ENCODE peak calls at places on chromosomes 16 and 17, in seven cellular contexts. One of them, this sample, is unnamed.

GRCh38 chr17:31318298-31319190 is 2.9 kb downstream of the EVI2A start:
- DNase-seq in activated CD8-positive, alpha-beta T cell treated with anti-CD3 and anti-CD28 coated beads for 36 hours: peak
- DNase-seq in C1 segment of cervical spinal cord: peak
- DNase-seq in GM10248: no peak
- DNase-seq in HT-29: no peak
- DNase-seq in stimulated activated CD8-positive, alpha-beta memory T cell treated with anti-CD3 and anti-CD28 coated beads, Interleukin-12 subunit alpha, Interleukin-12 subunit beta, amount 100 ng/mL, for 4 hours: peak
- DNase-seq in ascending aorta: no peak
- DNase-seq in this sample: peak

GRCh38 chr17:65956814-65957213 is 235.1 kb downstream of the CEP112 start:
- DNase-seq in activated CD8-positive, alpha-beta T cell treated with anti-CD3 and anti-CD28 coated beads for 36 hours: no peak
- DNase-seq in C1 segment of cervical spinal cord: no peak
- DNase-seq in GM10248: no peak
- DNase-seq in HT-29: no peak
- DNase-seq in stimulated activated CD8-positive, alpha-beta memory T cell treated with anti-CD3 and anti-CD28 coated beads, Interleukin-12 subunit alpha, Interleukin-12 subunit beta, amount 100 ng/mL, for 4 hours: no peak
- DNase-seq in ascending aorta: no peak
- DNase-seq in this sample: no peak

GRCh38 chr16:19540241-19540970 is 15.1 kb upstream of the VPS35L start:
- DNase-seq in activated CD8-positive, alpha-beta T cell treated with anti-CD3 and anti-CD28 coated beads for 36 hours: no peak
- DNase-seq in C1 segment of cervical spinal cord: no peak
- DNase-seq in GM10248: no peak
- DNase-seq in HT-29: no peak
- DNase-seq in stimulated activated CD8-positive, alpha-beta memory T cell treated with anti-CD3 and anti-CD28 coated beads, Interleukin-12 subunit alpha, Interleukin-12 subunit beta, amount 100 ng/mL, for 4 hours: no peak
- DNase-seq in ascending aorta: no peak
- DNase-seq in this sample: no peak

GRCh38 chr16:84986102-84986501 is 25.2 kb downstream of the ZDHHC7 start:
- DNase-seq in activated CD8-positive, alpha-beta T cell treated with anti-CD3 and anti-CD28 coated beads for 36 hours: no peak
- DNase-seq in C1 segment of cervical spinal cord: no peak
- DNase-seq in GM10248: no peak
- DNase-seq in HT-29: no peak
- DNase-seq in stimulated activated CD8-positive, alpha-beta memory T cell treated with anti-CD3 and anti-CD28 coated beads, Interleukin-12 subunit alpha, Interleukin-12 subunit beta, amount 100 ng/mL, for 4 hours: no peak
- DNase-seq in ascending aorta: no peak
- DNase-seq in this sample: no peak

GRCh38 chr16:27723711-27724490 is 174.0 kb downstream of the KATNIP start:
- DNase-seq in activated CD8-positive, alpha-beta T cell treated with anti-CD3 and anti-CD28 coated beads for 36 hours: no peak
- DNase-seq in C1 segment of cervical spinal cord: no peak
- DNase-seq in GM10248: no peak
- DNase-seq in HT-29: no peak
- DNase-seq in stimulated activated CD8-positive, alpha-beta memory T cell treated with anti-CD3 and anti-CD28 coated beads, Interleukin-12 subunit alpha, Interleukin-12 subunit beta, amount 100 ng/mL, for 4 hours: no peak
- DNase-seq in ascending aorta: no peak
- DNase-seq in this sample: no peak

GRCh38 chr16:10485698-10486382 is 94.6 kb downstream of the EMP2 start:
- DNase-seq in activated CD8-positive, alpha-beta T cell treated with anti-CD3 and anti-CD28 coated beads for 36 hours: no peak
- DNase-seq in C1 segment of cervical spinal cord: no peak
- DNase-seq in GM10248: no peak
- DNase-seq in HT-29: no peak
- DNase-seq in stimulated activated CD8-positive, alpha-beta memory T cell treated with anti-CD3 and anti-CD28 coated beads, Interleukin-12 subunit alpha, Interleukin-12 subunit beta, amount 100 ng/mL, for 4 hours: no peak
- DNase-seq in ascending aorta: no peak
- DNase-seq in this sample: no peak

GRCh38 chr17:78935419-78936323 is 10.5 kb upstream of the TIMP2 start:
- DNase-seq in activated CD8-positive, alpha-beta T cell treated with anti-CD3 and anti-CD28 coated beads for 36 hours: no peak
- DNase-seq in C1 segment of cervical spinal cord: no peak
- DNase-seq in GM10248: no peak
- DNase-seq in HT-29: no peak
- DNase-seq in stimulated activated CD8-positive, alpha-beta memory T cell treated with anti-CD3 and anti-CD28 coated beads, Interleukin-12 subunit alpha, Interleukin-12 subunit beta, amount 100 ng/mL, for 4 hours: no peak
- DNase-seq in ascending aorta: peak
- DNase-seq in this sample: no peak

GRCh38 chr17:58321571-58322525 is 6.7 kb downstream of the TSPOAP1 start:
- DNase-seq in activated CD8-positive, alpha-beta T cell treated with anti-CD3 and anti-CD28 coated beads for 36 hours: no peak
- DNase-seq in C1 segment of cervical spinal cord: no peak
- DNase-seq in GM10248: no peak
- DNase-seq in HT-29: no peak
- DNase-seq in stimulated activated CD8-positive, alpha-beta memory T cell treated with anti-CD3 and anti-CD28 coated beads, Interleukin-12 subunit alpha, Interleukin-12 subunit beta, amount 100 ng/mL, for 4 hours: no peak
- DNase-seq in ascending aorta: no peak
- DNase-seq in this sample: no peak

GRCh38 chr17:59623151-59623550 is 3.5 kb downstream of the CLTC start:
- DNase-seq in activated CD8-positive, alpha-beta T cell treated with anti-CD3 and anti-CD28 coated beads for 36 hours: no peak
- DNase-seq in C1 segment of cervical spinal cord: no peak
- DNase-seq in GM10248: no peak
- DNase-seq in HT-29: no peak
- DNase-seq in stimulated activated CD8-positive, alpha-beta memory T cell treated with anti-CD3 and anti-CD28 coated beads, Interleukin-12 subunit alpha, Interleukin-12 subunit beta, amount 100 ng/mL, for 4 hours: no peak
- DNase-seq in ascending aorta: no peak
- DNase-seq in this sample: no peak

GRCh38 chr16:28063611-28064061 is at the start of gene GSG1L:
- DNase-seq in activated CD8-positive, alpha-beta T cell treated with anti-CD3 and anti-CD28 coated beads for 36 hours: no peak
- DNase-seq in C1 segment of cervical spinal cord: no peak
- DNase-seq in GM10248: no peak
- DNase-seq in HT-29: no peak
- DNase-seq in stimulated activated CD8-positive, alpha-beta memory T cell treated with anti-CD3 and anti-CD28 coated beads, Interleukin-12 subunit alpha, Interleukin-12 subunit beta, amount 100 ng/mL, for 4 hours: no peak
- DNase-seq in ascending aorta: no peak
- DNase-seq in this sample: no peak

GRCh38 chr16:20747030-20747816 is 5.6 kb upstream of the THUMPD1 start:
- DNase-seq in activated CD8-positive, alpha-beta T cell treated with anti-CD3 and anti-CD28 coated beads for 36 hours: no peak
- DNase-seq in C1 segment of cervical spinal cord: no peak
- DNase-seq in GM10248: no peak
- DNase-seq in HT-29: no peak
- DNase-seq in stimulated activated CD8-positive, alpha-beta memory T cell treated with anti-CD3 and anti-CD28 coated beads, Interleukin-12 subunit alpha, Interleukin-12 subunit beta, amount 100 ng/mL, for 4 hours: no peak
- DNase-seq in ascending aorta: no peak
- DNase-seq in this sample: no peak

GRCh38 chr17:66227212-66228045 is 1.8 kb downstream of the APOH start:
- DNase-seq in activated CD8-positive, alpha-beta T cell treated with anti-CD3 and anti-CD28 coated beads for 36 hours: no peak
- DNase-seq in C1 segment of cervical spinal cord: no peak
- DNase-seq in GM10248: no peak
- DNase-seq in HT-29: no peak
- DNase-seq in stimulated activated CD8-positive, alpha-beta memory T cell treated with anti-CD3 and anti-CD28 coated beads, Interleukin-12 subunit alpha, Interleukin-12 subunit beta, amount 100 ng/mL, for 4 hours: no peak
- DNase-seq in ascending aorta: no peak
- DNase-seq in this sample: no peak

GRCh38 chr16:30429418-30429677 is 482 bp downstream of the DCTPP1 start:
- DNase-seq in activated CD8-positive, alpha-beta T cell treated with anti-CD3 and anti-CD28 coated beads for 36 hours: no peak
- DNase-seq in C1 segment of cervical spinal cord: no peak
- DNase-seq in GM10248: no peak
- DNase-seq in HT-29: peak
- DNase-seq in stimulated activated CD8-positive, alpha-beta memory T cell treated with anti-CD3 and anti-CD28 coated beads, Interleukin-12 subunit alpha, Interleukin-12 subunit beta, amount 100 ng/mL, for 4 hours: no peak
- DNase-seq in ascending aorta: no peak
- DNase-seq in this sample: no peak

GRCh38 chr17:7173687-7174602 is 5.2 kb downstream of the ASGR1 start:
- DNase-seq in activated CD8-positive, alpha-beta T cell treated with anti-CD3 and anti-CD28 coated beads for 36 hours: peak
- DNase-seq in C1 segment of cervical spinal cord: peak
- DNase-seq in GM10248: peak
- DNase-seq in HT-29: peak
- DNase-seq in stimulated activated CD8-positive, alpha-beta memory T cell treated with anti-CD3 and anti-CD28 coated beads, Interleukin-12 subunit alpha, Interleukin-12 subunit beta, amount 100 ng/mL, for 4 hours: no peak
- DNase-seq in ascending aorta: no peak
- DNase-seq in this sample: no peak

GRCh38 chr16:1337486-1337885 is 4.0 kb downstream of the BAIAP3 start:
- DNase-seq in activated CD8-positive, alpha-beta T cell treated with anti-CD3 and anti-CD28 coated beads for 36 hours: no peak
- DNase-seq in C1 segment of cervical spinal cord: no peak
- DNase-seq in GM10248: no peak
- DNase-seq in HT-29: no peak
- DNase-seq in stimulated activated CD8-positive, alpha-beta memory T cell treated with anti-CD3 and anti-CD28 coated beads, Interleukin-12 subunit alpha, Interleukin-12 subunit beta, amount 100 ng/mL, for 4 hours: no peak
- DNase-seq in ascending aorta: no peak
- DNase-seq in this sample: no peak

GRCh38 chr16:3754304-3754703 is 37.0 kb upstream of the TRAP1 start:
- DNase-seq in activated CD8-positive, alpha-beta T cell treated with anti-CD3 and anti-CD28 coated beads for 36 hours: no peak
- DNase-seq in C1 segment of cervical spinal cord: no peak
- DNase-seq in GM10248: no peak
- DNase-seq in HT-29: no peak
- DNase-seq in stimulated activated CD8-positive, alpha-beta memory T cell treated with anti-CD3 and anti-CD28 coated beads, Interleukin-12 subunit alpha, Interleukin-12 subunit beta, amount 100 ng/mL, for 4 hours: no peak
- DNase-seq in ascending aorta: no peak
- DNase-seq in this sample: no peak

GRCh38 chr17:49972486-49973270 is 3.7 kb downstream of the DLX4 start:
- DNase-seq in activated CD8-positive, alpha-beta T cell treated with anti-CD3 and anti-CD28 coated beads for 36 hours: no peak
- DNase-seq in C1 segment of cervical spinal cord: no peak
- DNase-seq in GM10248: no peak
- DNase-seq in HT-29: no peak
- DNase-seq in stimulated activated CD8-positive, alpha-beta memory T cell treated with anti-CD3 and anti-CD28 coated beads, Interleukin-12 subunit alpha, Interleukin-12 subunit beta, amount 100 ng/mL, for 4 hours: no peak
- DNase-seq in ascending aorta: no peak
- DNase-seq in this sample: no peak

GRCh38 chr17:33520404-33521032 is 227.4 kb upstream of the ASIC2 start:
- DNase-seq in activated CD8-positive, alpha-beta T cell treated with anti-CD3 and anti-CD28 coated beads for 36 hours: peak
- DNase-seq in C1 segment of cervical spinal cord: peak
- DNase-seq in GM10248: peak
- DNase-seq in HT-29: peak
- DNase-seq in stimulated activated CD8-positive, alpha-beta memory T cell treated with anti-CD3 and anti-CD28 coated beads, Interleukin-12 subunit alpha, Interleukin-12 subunit beta, amount 100 ng/mL, for 4 hours: no peak
- DNase-seq in ascending aorta: no peak
- DNase-seq in this sample: no peak

GRCh38 chr16:19861069-19861468 is 23.6 kb downstream of the GPRC5B start:
- DNase-seq in activated CD8-positive, alpha-beta T cell treated with anti-CD3 and anti-CD28 coated beads for 36 hours: no peak
- DNase-seq in C1 segment of cervical spinal cord: no peak
- DNase-seq in GM10248: no peak
- DNase-seq in HT-29: no peak
- DNase-seq in stimulated activated CD8-positive, alpha-beta memory T cell treated with anti-CD3 and anti-CD28 coated beads, Interleukin-12 subunit alpha, Interleukin-12 subunit beta, amount 100 ng/mL, for 4 hours: no peak
- DNase-seq in ascending aorta: no peak
- DNase-seq in this sample: no peak

GRCh38 chr17:74524751-74525725 is 6.2 kb downstream of the CD300LB start:
- DNase-seq in activated CD8-positive, alpha-beta T cell treated with anti-CD3 and anti-CD28 coated beads for 36 hours: no peak
- DNase-seq in C1 segment of cervical spinal cord: no peak
- DNase-seq in GM10248: no peak
- DNase-seq in HT-29: no peak
- DNase-seq in stimulated activated CD8-positive, alpha-beta memory T cell treated with anti-CD3 and anti-CD28 coated beads, Interleukin-12 subunit alpha, Interleukin-12 subunit beta, amount 100 ng/mL, for 4 hours: no peak
- DNase-seq in ascending aorta: no peak
- DNase-seq in this sample: no peak

GRCh38 chr17:60901222-60901621 is 223.6 kb downstream of the BCAS3 start:
- DNase-seq in activated CD8-positive, alpha-beta T cell treated with anti-CD3 and anti-CD28 coated beads for 36 hours: no peak
- DNase-seq in C1 segment of cervical spinal cord: no peak
- DNase-seq in GM10248: no peak
- DNase-seq in HT-29: no peak
- DNase-seq in stimulated activated CD8-positive, alpha-beta memory T cell treated with anti-CD3 and anti-CD28 coated beads, Interleukin-12 subunit alpha, Interleukin-12 subunit beta, amount 100 ng/mL, for 4 hours: no peak
- DNase-seq in ascending aorta: no peak
- DNase-seq in this sample: no peak

GRCh38 chr17:8003594-8004181 is 1.3 kb downstream of the GUCY2D start:
- DNase-seq in activated CD8-positive, alpha-beta T cell treated with anti-CD3 and anti-CD28 coated beads for 36 hours: no peak
- DNase-seq in C1 segment of cervical spinal cord: no peak
- DNase-seq in GM10248: no peak
- DNase-seq in HT-29: no peak
- DNase-seq in stimulated activated CD8-positive, alpha-beta memory T cell treated with anti-CD3 and anti-CD28 coated beads, Interleukin-12 subunit alpha, Interleukin-12 subunit beta, amount 100 ng/mL, for 4 hours: no peak
- DNase-seq in ascending aorta: no peak
- DNase-seq in this sample: no peak

GRCh38 chr17:75078097-75079022 is 9.4 kb upstream of the SLC16A5 start:
- DNase-seq in activated CD8-positive, alpha-beta T cell treated with anti-CD3 and anti-CD28 coated beads for 36 hours: peak
- DNase-seq in C1 segment of cervical spinal cord: no peak
- DNase-seq in GM10248: peak
- DNase-seq in HT-29: peak
- DNase-seq in stimulated activated CD8-positive, alpha-beta memory T cell treated with anti-CD3 and anti-CD28 coated beads, Interleukin-12 subunit alpha, Interleukin-12 subunit beta, amount 100 ng/mL, for 4 hours: no peak
- DNase-seq in ascending aorta: no peak
- DNase-seq in this sample: peak

GRCh38 chr17:77894126-77894956 is 64.2 kb upstream of the TNRC6C start:
- DNase-seq in activated CD8-positive, alpha-beta T cell treated with anti-CD3 and anti-CD28 coated beads for 36 hours: no peak
- DNase-seq in C1 segment of cervical spinal cord: no peak
- DNase-seq in GM10248: no peak
- DNase-seq in HT-29: no peak
- DNase-seq in stimulated activated CD8-positive, alpha-beta memory T cell treated with anti-CD3 and anti-CD28 coated beads, Interleukin-12 subunit alpha, Interleukin-12 subunit beta, amount 100 ng/mL, for 4 hours: no peak
- DNase-seq in ascending aorta: no peak
- DNase-seq in this sample: no peak

GRCh38 chr16:78483124-78483992 is 383.9 kb downstream of the WWOX start:
- DNase-seq in activated CD8-positive, alpha-beta T cell treated with anti-CD3 and anti-CD28 coated beads for 36 hours: no peak
- DNase-seq in C1 segment of cervical spinal cord: no peak
- DNase-seq in GM10248: no peak
- DNase-seq in HT-29: no peak
- DNase-seq in stimulated activated CD8-positive, alpha-beta memory T cell treated with anti-CD3 and anti-CD28 coated beads, Interleukin-12 subunit alpha, Interleukin-12 subunit beta, amount 100 ng/mL, for 4 hours: no peak
- DNase-seq in ascending aorta: no peak
- DNase-seq in this sample: no peak

GRCh38 chr17:47267354-47267828 is 13.8 kb downstream of the ITGB3 start:
- DNase-seq in activated CD8-positive, alpha-beta T cell treated with anti-CD3 and anti-CD28 coated beads for 36 hours: no peak
- DNase-seq in C1 segment of cervical spinal cord: no peak
- DNase-seq in GM10248: no peak
- DNase-seq in HT-29: no peak
- DNase-seq in stimulated activated CD8-positive, alpha-beta memory T cell treated with anti-CD3 and anti-CD28 coated beads, Interleukin-12 subunit alpha, Interleukin-12 subunit beta, amount 100 ng/mL, for 4 hours: no peak
- DNase-seq in ascending aorta: no peak
- DNase-seq in this sample: no peak

GRCh38 chr16:56355786-56356275 is 69.5 kb downstream of the AMFR start:
- DNase-seq in activated CD8-positive, alpha-beta T cell treated with anti-CD3 and anti-CD28 coated beads for 36 hours: no peak
- DNase-seq in C1 segment of cervical spinal cord: no peak
- DNase-seq in GM10248: no peak
- DNase-seq in HT-29: no peak
- DNase-seq in stimulated activated CD8-positive, alpha-beta memory T cell treated with anti-CD3 and anti-CD28 coated beads, Interleukin-12 subunit alpha, Interleukin-12 subunit beta, amount 100 ng/mL, for 4 hours: no peak
- DNase-seq in ascending aorta: no peak
- DNase-seq in this sample: no peak

GRCh38 chr16:1439058-1439698 is 5.2 kb downstream of the CCDC154 start:
- DNase-seq in activated CD8-positive, alpha-beta T cell treated with anti-CD3 and anti-CD28 coated beads for 36 hours: no peak
- DNase-seq in C1 segment of cervical spinal cord: no peak
- DNase-seq in GM10248: no peak
- DNase-seq in HT-29: no peak
- DNase-seq in stimulated activated CD8-positive, alpha-beta memory T cell treated with anti-CD3 and anti-CD28 coated beads, Interleukin-12 subunit alpha, Interleukin-12 subunit beta, amount 100 ng/mL, for 4 hours: no peak
- DNase-seq in ascending aorta: no peak
- DNase-seq in this sample: no peak

GRCh38 chr16:88815227-88815626 is 3.5 kb upstream of the APRT start:
- DNase-seq in activated CD8-positive, alpha-beta T cell treated with anti-CD3 and anti-CD28 coated beads for 36 hours: no peak
- DNase-seq in C1 segment of cervical spinal cord: no peak
- DNase-seq in GM10248: no peak
- DNase-seq in HT-29: no peak
- DNase-seq in stimulated activated CD8-positive, alpha-beta memory T cell treated with anti-CD3 and anti-CD28 coated beads, Interleukin-12 subunit alpha, Interleukin-12 subunit beta, amount 100 ng/mL, for 4 hours: no peak
- DNase-seq in ascending aorta: no peak
- DNase-seq in this sample: no peak

GRCh38 chr17:47693667-47694017 is 319 bp upstream of the TBKBP1 start:
- DNase-seq in activated CD8-positive, alpha-beta T cell treated with anti-CD3 and anti-CD28 coated beads for 36 hours: peak
- DNase-seq in C1 segment of cervical spinal cord: no peak
- DNase-seq in GM10248: peak
- DNase-seq in HT-29: no peak
- DNase-seq in stimulated activated CD8-positive, alpha-beta memory T cell treated with anti-CD3 and anti-CD28 coated beads, Interleukin-12 subunit alpha, Interleukin-12 subunit beta, amount 100 ng/mL, for 4 hours: no peak
- DNase-seq in ascending aorta: no peak
- DNase-seq in this sample: no peak

GRCh38 chr17:1498869-1499268 is 6.4 kb upstream of the MYO1C start:
- DNase-seq in activated CD8-positive, alpha-beta T cell treated with anti-CD3 and anti-CD28 coated beads for 36 hours: no peak
- DNase-seq in C1 segment of cervical spinal cord: no peak
- DNase-seq in GM10248: no peak
- DNase-seq in HT-29: no peak
- DNase-seq in stimulated activated CD8-positive, alpha-beta memory T cell treated with anti-CD3 and anti-CD28 coated beads, Interleukin-12 subunit alpha, Interleukin-12 subunit beta, amount 100 ng/mL, for 4 hours: no peak
- DNase-seq in ascending aorta: no peak
- DNase-seq in this sample: no peak

GRCh38 chr17:10198509-10199249 is at the start of gene GAS7:
- DNase-seq in activated CD8-positive, alpha-beta T cell treated with anti-CD3 and anti-CD28 coated beads for 36 hours: peak
- DNase-seq in C1 segment of cervical spinal cord: no peak
- DNase-seq in GM10248: peak
- DNase-seq in HT-29: no peak
- DNase-seq in stimulated activated CD8-positive, alpha-beta memory T cell treated with anti-CD3 and anti-CD28 coated beads, Interleukin-12 subunit alpha, Interleukin-12 subunit beta, amount 100 ng/mL, for 4 hours: peak
- DNase-seq in ascending aorta: no peak
- DNase-seq in this sample: no peak

GRCh38 chr16:86379505-86379846 is 130.9 kb upstream of the FOXF1 start:
- DNase-seq in activated CD8-positive, alpha-beta T cell treated with anti-CD3 and anti-CD28 coated beads for 36 hours: no peak
- DNase-seq in C1 segment of cervical spinal cord: no peak
- DNase-seq in GM10248: no peak
- DNase-seq in HT-29: no peak
- DNase-seq in stimulated activated CD8-positive, alpha-beta memory T cell treated with anti-CD3 and anti-CD28 coated beads, Interleukin-12 subunit alpha, Interleukin-12 subunit beta, amount 100 ng/mL, for 4 hours: no peak
- DNase-seq in ascending aorta: no peak
- DNase-seq in this sample: no peak

GRCh38 chr17:42252528-42253172 is 23.5 kb downstream of the STAT5B start:
- DNase-seq in activated CD8-positive, alpha-beta T cell treated with anti-CD3 and anti-CD28 coated beads for 36 hours: no peak
- DNase-seq in C1 segment of cervical spinal cord: no peak
- DNase-seq in GM10248: no peak
- DNase-seq in HT-29: no peak
- DNase-seq in stimulated activated CD8-positive, alpha-beta memory T cell treated with anti-CD3 and anti-CD28 coated beads, Interleukin-12 subunit alpha, Interleukin-12 subunit beta, amount 100 ng/mL, for 4 hours: no peak
- DNase-seq in ascending aorta: no peak
- DNase-seq in this sample: no peak

GRCh38 chr16:70765491-70765890 is 35.5 kb downstream of the VAC14 start:
- DNase-seq in activated CD8-positive, alpha-beta T cell treated with anti-CD3 and anti-CD28 coated beads for 36 hours: no peak
- DNase-seq in C1 segment of cervical spinal cord: no peak
- DNase-seq in GM10248: no peak
- DNase-seq in HT-29: no peak
- DNase-seq in stimulated activated CD8-positive, alpha-beta memory T cell treated with anti-CD3 and anti-CD28 coated beads, Interleukin-12 subunit alpha, Interleukin-12 subunit beta, amount 100 ng/mL, for 4 hours: no peak
- DNase-seq in ascending aorta: no peak
- DNase-seq in this sample: no peak

GRCh38 chr17:81536299-81537290 is 8.4 kb downstream of the FSCN2 start:
- DNase-seq in activated CD8-positive, alpha-beta T cell treated with anti-CD3 and anti-CD28 coated beads for 36 hours: no peak
- DNase-seq in C1 segment of cervical spinal cord: no peak
- DNase-seq in GM10248: no peak
- DNase-seq in HT-29: no peak
- DNase-seq in stimulated activated CD8-positive, alpha-beta memory T cell treated with anti-CD3 and anti-CD28 coated beads, Interleukin-12 subunit alpha, Interleukin-12 subunit beta, amount 100 ng/mL, for 4 hours: no peak
- DNase-seq in ascending aorta: no peak
- DNase-seq in this sample: no peak

This sample was measured in GM12878.